ENCODE peak calls at places on chromosomes 7 and 10, in nine cellular contexts. W is cardiac muscle cell; T is H1; D is A549; N is uterus; Y is upper lobe of left lung; C is MM.1S; X is GM23338; S is CD8-positive, alpha-beta memory T cell. U is an unnamed sample.

GRCh38 chr7:68176974-68177373 is 1180.3 kb downstream of the TYW1 start:
- DNase-seq in W (peak; percentile 83), D (peak; percentile 66), N (no peak), C (peak; percentile 54), X (peak; percentile 71), T (peak; percentile 69), S (no peak), Y (peak; percentile 21), U (no peak)

GRCh38 chr10:19788075-19788686 is 28.1 kb upstream of the PLXDC2 start:
- DNase-seq in C (peak; percentile 52), W (peak; percentile 63), Y (no peak), D (no peak), T (peak; percentile 56), N (peak; percentile 31), S (no peak), X (peak; percentile 89), U (no peak)

GRCh38 chr7:28028471-28028870 is 152.1 kb downstream of the JAZF1 start:
- DNase-seq in D (no peak), X (no peak), C (no peak), W (no peak), T (no peak), N (no peak), Y (no peak), S (no peak), U (no peak)

GRCh38 chr7:108189733-108190388 is 59.7 kb upstream of the LAMB4 start:
- DNase-seq in X (no peak), T (no peak), D (no peak), S (no peak), N (no peak), Y (no peak), C (peak; percentile 56), W (no peak), U (no peak)

GRCh38 chr10:5711637-5712036 is 27.0 kb downstream of the TASOR2 start:
- DNase-seq in W (no peak), N (no peak), X (no peak), T (no peak), S (no peak), Y (no peak), D (no peak), C (no peak), U (no peak)

GRCh38 chr7:29337628-29338116 is 143.1 kb downstream of the CHN2 start:
- DNase-seq in S (peak; percentile 79), Y (no peak), N (no peak), W (no peak), C (no peak), T (no peak), D (no peak), X (no peak), U (no peak)

GRCh38 chr7:105141068-105141467 is 127.1 kb downstream of the KMT2E start:
- DNase-seq in D (peak; percentile 31), T (no peak), Y (no peak), N (no peak), X (peak; percentile 78), W (peak; percentile 51), C (no peak), S (no peak), U (no peak)

GRCh38 chr10:32239770-32240169 is 107.2 kb downstream of the EPC1 start:
- DNase-seq in C (no peak), W (no peak), N (no peak), D (no peak), Y (no peak), X (no peak), T (no peak), S (no peak), U (no peak)

GRCh38 chr7:5360451-5360850 is 63.2 kb downstream of the TNRC18 start:
- DNase-seq in W (no peak), D (no peak), T (no peak), N (no peak), C (no peak), Y (peak; percentile 51), S (no peak), X (no peak), U (no peak)

GRCh38 chr7:22952306-22953011 is 61.5 kb downstream of the HYCC1 start:
- DNase-seq in D (no peak), T (no peak), C (no peak), N (no peak), S (no peak), W (no peak), X (peak; percentile 48), Y (no peak), U (no peak)

GRCh38 chr10:98394855-98395440 is 20.0 kb downstream of the PYROXD2 start:
- DNase-seq in Y (no peak), W (no peak), N (no peak), D (no peak), X (no peak), S (peak; percentile 33), C (no peak), T (no peak), U (no peak)

GRCh38 chr10:131702521-131703356 is 198.1 kb upstream of the PPP2R2D start:
- DNase-seq in N (no peak), T (peak; percentile 27), S (peak; percentile 33), Y (no peak), W (no peak), C (no peak), X (no peak), D (no peak), U (no peak)

GRCh38 chr7:5477723-5478531 is 54.3 kb upstream of the TNRC18 start:
- DNase-seq in S (no peak), X (peak; percentile 82), W (peak; percentile 74), T (peak; percentile 76), N (no peak), Y (peak; percentile 44), D (peak; percentile 35), C (no peak), U (no peak)

GRCh38 chr7:19963695-19964094 is 190.3 kb upstream of the TMEM196 start:
- DNase-seq in Y (no peak), N (no peak), T (no peak), X (no peak), D (no peak), C (no peak), S (no peak), W (no peak), U (no peak)

DNA sequence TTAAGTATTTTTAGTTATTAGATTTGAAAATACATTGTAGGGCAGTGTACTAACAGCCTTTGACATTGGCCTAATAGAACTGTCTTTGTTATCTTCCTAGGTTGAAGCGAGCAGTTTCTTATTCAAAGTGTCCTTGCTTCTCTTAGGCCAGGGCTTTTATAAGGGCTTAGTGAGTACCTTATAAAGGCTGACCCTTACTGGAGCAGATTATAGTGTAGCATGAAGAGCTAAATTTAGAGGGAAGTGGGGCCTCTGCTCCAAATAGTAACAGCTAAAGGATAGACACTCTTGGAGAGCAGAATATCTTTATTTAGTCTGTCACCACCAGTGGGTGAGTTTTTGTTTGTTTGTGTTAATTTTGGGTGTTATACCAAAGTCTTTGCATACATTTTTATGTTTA is 15.9 kb downstream of the BZW2 start:
- DNase-seq in C (no peak), X (no peak), W (peak; percentile 81), D (no peak), Y (no peak), N (no peak), S (no peak), T (no peak), U (no peak)
- H3K27ac ChIP-seq in C (no peak overlapping the region), X (no peak overlapping the region), W (peak overlapping the region; percentile 97), D (peak overlapping the region; percentile 48), Y (no peak overlapping the region), N (no peak overlapping the region), S (no peak overlapping the region), T (no peak overlapping the region), U (no peak overlapping the region)

GRCh38 chr7:99131290-99131689 is 12.6 kb downstream of the SMURF1 start:
- DNase-seq in T (no peak), N (no peak), C (no peak), S (no peak), W (no peak), Y (no peak), D (no peak), X (no peak), U (no peak)
- H3K4me1 ChIP-seq in T (no peaks in the 10 kb centered on the region), N (no peaks in the 10 kb centered on the region), C (no peaks in the 10 kb centered on the region), S (peaks cover 6% of the 10 kb centered on the region), W (peaks cover 3% of the 10 kb centered on the region), Y (peaks cover 67% of the 10 kb centered on the region), D (peaks cover 58% of the 10 kb centered on the region), X (peaks cover 9% of the 10 kb centered on the region), U (peaks cover 65% of the 10 kb centered on the region)

GRCh38 chr7:33129806-33130153 is 416 bp downstream of the BBS9 start:
- DNase-seq in W (no peak), X (no peak), C (no peak), Y (no peak), S (no peak), T (no peak), N (no peak), D (peak; percentile 19), U (no peak)
- H3K27ac ChIP-seq in W (no peak overlapping the region), X (no peak overlapping the region), C (peak overlapping the region; percentile 63), Y (peak overlapping the region; percentile 86), S (peak overlapping the region; percentile 80), T (no peak overlapping the region), N (peak overlapping the region; percentile 89), D (peak overlapping the region; percentile 97), U (peak overlapping the region; percentile 77)

DNA sequence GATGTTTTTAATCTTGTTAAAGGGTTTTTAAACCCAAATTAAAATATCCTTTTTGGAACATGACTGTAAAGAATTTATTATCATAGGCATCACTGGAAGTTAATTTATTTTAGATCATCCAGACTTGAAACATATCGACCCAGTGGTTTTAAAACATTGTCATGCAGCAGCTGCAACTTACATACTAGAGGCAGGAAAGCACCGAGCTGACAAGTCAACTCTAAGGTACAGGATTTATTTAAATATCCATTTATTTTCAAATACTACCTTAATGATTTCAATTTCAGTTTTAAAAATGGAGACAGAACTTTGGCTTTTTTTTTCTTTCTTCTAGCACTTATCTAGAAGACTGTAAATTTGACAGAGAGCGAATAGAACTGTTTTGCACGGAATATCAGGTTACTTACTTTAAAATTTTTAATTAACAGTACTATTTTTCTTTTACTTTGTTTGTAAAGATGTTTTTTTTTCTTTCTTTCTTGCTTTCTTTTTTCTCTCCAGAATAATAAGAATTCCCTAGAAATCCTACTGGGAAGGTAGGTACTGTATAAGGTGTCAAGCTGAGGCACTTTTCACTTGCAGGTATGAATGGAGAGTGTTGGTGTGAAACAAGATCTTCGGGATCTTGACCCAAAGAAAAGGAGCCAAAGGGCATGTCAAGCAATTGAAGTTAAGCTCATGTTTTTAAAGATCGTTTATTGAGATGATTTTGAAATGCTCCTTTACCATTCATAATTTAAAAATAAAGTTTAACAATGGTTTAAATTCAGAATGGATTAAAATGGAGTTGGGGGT is 1.8 kb downstream of the COMMD3 start:
- DNase-seq in C (peak; percentile 62), Y (no peak), D (no peak), X (peak; percentile 45), T (no peak), S (no peak), N (no peak), W (no peak), U (no peak)
- H3K4me1 ChIP-seq in C (peaks cover 22% of the 10 kb centered on the region), Y (peaks cover 30% of the 10 kb centered on the region), D (peaks cover 29% of the 10 kb centered on the region), X (peaks cover 53% of the 10 kb centered on the region), T (no peaks in the 10 kb centered on the region), S (peaks cover 38% of the 10 kb centered on the region), N (peaks cover 3% of the 10 kb centered on the region), W (peaks cover 11% of the 10 kb centered on the region), U (peaks cover 9% of the 10 kb centered on the region)